ENCODE peak calls at places on chromosome 13, in five cellular contexts. J, N, H, R and W are unnamed samples.

GRCh38 chr13:41675306-41675705 is 218.0 kb downstream of the RGCC start:
- DNase-seq in J (no peak), N (no peak), H (no peak), R (peak), W (no peak)

GRCh38 chr13:40615619-40616018 is 50.8 kb downstream of the FOXO1 start:
- DNase-seq in J (no peak), N (no peak), H (no peak), R (no peak), W (no peak)

GRCh38 chr13:106143930-106144709 is 391.3 kb downstream of the EFNB2 start:
- DNase-seq in J (no peak), N (no peak), H (no peak), R (peak), W (no peak)

GRCh38 chr13:111110054-111110453 is 5.1 kb upstream of the ARHGEF7 start:
- DNase-seq in J (no peak), N (no peak), H (no peak), R (no peak), W (no peak)

GRCh38 chr13:112869202-112870061 is 99.6 kb upstream of the MCF2L start:
- DNase-seq in J (no peak), N (no peak), H (no peak), R (no peak), W (no peak)

GRCh38 chr13:85093808-85094207 is 705.4 kb downstream of the SLITRK6 start:
- DNase-seq in J (no peak), N (no peak), H (no peak), R (peak), W (no peak)

GRCh38 chr13:36885901-36886300 is 34.1 kb downstream of the SMAD9 start:
- DNase-seq in J (no peak), N (no peak), H (no peak), R (no peak), W (no peak)

GRCh38 chr13:103953859-103954258 is 887.6 kb upstream of the SLC10A2 start:
- DNase-seq in J (no peak), N (no peak), H (no peak), R (no peak), W (no peak)

GRCh38 chr13:112729408-112729807 is 39.6 kb downstream of the ATP11A start:
- DNase-seq in J (no peak), N (peak), H (peak), R (no peak), W (no peak)

GRCh38 chr13:44368062-44368591 is 5.5 kb upstream of the SERP2 start:
- DNase-seq in J (no peak), N (no peak), H (no peak), R (peak), W (no peak)

GRCh38 chr13:114311908-114312307 is 2.4 kb upstream of the CHAMP1 start:
- DNase-seq in J (no peak), N (no peak), H (no peak), R (no peak), W (no peak)

GRCh38 chr13:103164239-103164638 is 98.0 kb upstream of the SLC10A2 start:
- DNase-seq in J (no peak), N (no peak), H (no peak), R (no peak), W (no peak)

GRCh38 chr13:24004142-24004541 is 106.8 kb upstream of the C1QTNF9B start:
- DNase-seq in J (no peak), N (no peak), H (no peak), R (no peak), W (no peak)

GRCh38 chr13:59086147-59086546 is 1077.6 kb downstream of the DIAPH3 start:
- DNase-seq in J (no peak), N (no peak), H (no peak), R (peak), W (no peak)

GRCh38 chr13:99606322-99607089 is 105.2 kb downstream of the TM9SF2 start:
- DNase-seq in J (peak), N (peak), H (peak), R (peak), W (peak)

GRCh38 chr13:99604636-99605035 is 103.4 kb downstream of the TM9SF2 start:
- DNase-seq in J (no peak), N (no peak), H (no peak), R (no peak), W (no peak)

GRCh38 chr13:99601535-99601934 is 100.3 kb downstream of the TM9SF2 start:
- DNase-seq in J (no peak), N (no peak), H (no peak), R (no peak), W (no peak)

GRCh38 chr13:99608345-99608744 is 107.1 kb downstream of the TM9SF2 start:
- DNase-seq in J (no peak), N (no peak), H (no peak), R (no peak), W (no peak)

GRCh38 chr13:99605417-99606321 is 104.4 kb downstream of the TM9SF2 start:
- DNase-seq in J (peak), N (peak), H (peak), R (no peak), W (peak)
- TF ChIP-seq CTCF in J (peak), N (no peak), H (no peak), R (peak), W (peak)

GRCh38 chr13:94993608-94994007 is 281.3 kb upstream of the SOX21 start:
- DNase-seq in J (no peak), N (no peak), H (no peak), R (no peak), W (no peak)
- TF ChIP-seq CTCF in J (no peak), N (no peak), H (no peak), R (no peak), W (no peak)

DNA sequence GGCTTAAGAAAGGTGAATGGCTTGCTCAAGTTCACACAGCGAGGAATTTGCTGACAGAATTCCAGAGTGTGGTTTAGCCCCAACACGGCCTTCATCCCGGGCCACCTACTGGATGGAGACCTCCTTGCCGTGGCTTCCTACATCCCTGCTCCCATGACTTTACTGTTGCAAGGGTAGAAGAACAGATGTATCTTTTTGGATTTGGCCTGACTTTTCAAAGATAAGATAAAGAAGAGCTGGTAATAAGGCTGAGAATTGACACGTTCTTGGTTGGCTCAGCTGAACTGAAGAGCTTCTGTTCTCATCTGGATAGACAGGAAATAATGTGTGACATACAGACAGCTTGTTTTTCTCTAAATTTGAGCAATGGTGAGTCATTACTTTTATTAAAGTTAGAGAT is 113.1 kb downstream of the KLF5 start:
- DNase-seq in J (no peak), N (no peak), H (no peak), R (peak), W (no peak)
- TF ChIP-seq CTCF in J (no peak), N (no peak), H (no peak), R (peak), W (no peak)

GRCh38 chr13:74511523-74511922 is 377.3 kb upstream of the KLF12 start:
- DNase-seq in J (no peak), N (no peak), H (no peak), R (no peak), W (no peak)
- TF ChIP-seq CTCF in J (no peak), N (no peak), H (no peak), R (no peak), W (no peak)

GRCh38 chr13:46796129-46796514 is 839 bp downstream of the ESD start:
- DNase-seq in J (no peak), N (no peak), H (no peak), R (no peak), W (no peak)

GRCh38 chr13:46799139-46799538 is 2.2 kb upstream of the ESD start:
- DNase-seq in J (no peak), N (no peak), H (no peak), R (no peak), W (no peak)

GRCh38 chr13:46797468-46798237 is 692 bp upstream of the ESD start:
- DNase-seq in J (no peak), N (no peak), H (no peak), R (no peak), W (no peak)

GRCh38 chr13:46796515-46797467 is at the start of gene ESD:
- DNase-seq in J (peak), N (peak), H (peak), R (peak), W (peak)

GRCh38 chr13:46795321-46795720 is 1.6 kb downstream of the ESD start:
- DNase-seq in J (no peak), N (no peak), H (no peak), R (no peak), W (no peak)
- TF ChIP-seq CTCF in J (no peak), N (no peak), H (no peak), R (no peak), W (no peak)

GRCh38 chr13:99193152-99193551 is 7.5 kb upstream of the UBAC2 start:
- DNase-seq in J (no peak), N (no peak), H (no peak), R (no peak), W (no peak)

GRCh38 chr13:99199541-99200432 is 867 bp upstream of the UBAC2 start:
- DNase-seq in J (no peak), N (no peak), H (no peak), R (peak), W (no peak)

GRCh38 chr13:99198630-99199029 is 2.0 kb upstream of the UBAC2 start:
- DNase-seq in J (no peak), N (no peak), H (no peak), R (no peak), W (no peak)

GRCh38 chr13:99197257-99197651 is 3.4 kb upstream of the UBAC2 start:
- DNase-seq in J (no peak), N (no peak), H (no peak), R (no peak), W (no peak)

DNA sequence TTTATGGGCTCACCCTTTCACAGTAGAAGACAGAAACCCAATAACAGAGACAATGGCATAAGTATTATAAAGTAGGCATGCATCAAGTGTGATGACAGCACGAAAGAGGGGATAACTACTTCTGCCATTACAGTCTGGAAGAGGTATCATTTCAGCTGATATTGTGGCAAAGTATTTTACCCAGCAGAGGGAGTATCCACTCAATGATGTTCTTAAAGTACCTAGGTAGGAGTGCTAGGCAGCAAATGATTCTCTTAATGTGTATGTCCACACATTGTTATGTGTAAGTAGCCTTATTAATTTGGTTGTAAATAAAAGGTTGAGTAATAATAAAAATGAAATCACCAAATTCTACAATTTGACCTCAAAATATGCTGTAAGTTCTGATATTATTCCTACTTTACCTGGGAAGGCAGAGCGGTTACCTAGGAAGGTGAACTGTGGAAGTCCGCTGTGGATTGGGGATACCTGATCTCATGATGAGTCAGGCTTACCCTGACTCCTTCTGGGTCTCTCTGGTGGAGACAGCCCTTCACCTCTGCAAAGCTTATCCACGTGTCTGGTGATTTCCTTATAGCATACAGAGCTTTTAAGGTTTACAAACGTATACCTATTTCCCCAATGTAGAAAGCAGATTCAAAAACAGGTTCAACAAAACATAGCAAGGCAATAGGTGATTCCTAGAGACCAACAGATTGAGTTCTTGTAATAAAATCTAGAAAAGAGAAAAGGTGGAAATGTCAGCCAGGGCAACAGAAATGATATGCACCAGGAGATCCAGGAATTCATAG is 4.0 kb upstream of the UBAC2 start:
- DNase-seq in J (no peak), N (no peak), H (no peak), R (peak), W (peak)
- TF ChIP-seq CTCF in J (peak), N (no peak), H (no peak), R (peak), W (peak)

GRCh38 chr13:81171065-81171647 is 830.2 kb upstream of the SPRY2 start:
- DNase-seq in J (no peak), N (no peak), H (no peak), R (peak), W (peak)
- TF ChIP-seq CTCF in J (peak), N (no peak), H (peak), R (peak), W (peak)

GRCh38 chr13:27372896-27373295 is 51.5 kb upstream of the GTF3A start:
- DNase-seq in J (no peak), N (no peak), H (peak), R (no peak), W (no peak)
- TF ChIP-seq CTCF in J (no peak), N (no peak), H (no peak), R (no peak), W (no peak)

DNA sequence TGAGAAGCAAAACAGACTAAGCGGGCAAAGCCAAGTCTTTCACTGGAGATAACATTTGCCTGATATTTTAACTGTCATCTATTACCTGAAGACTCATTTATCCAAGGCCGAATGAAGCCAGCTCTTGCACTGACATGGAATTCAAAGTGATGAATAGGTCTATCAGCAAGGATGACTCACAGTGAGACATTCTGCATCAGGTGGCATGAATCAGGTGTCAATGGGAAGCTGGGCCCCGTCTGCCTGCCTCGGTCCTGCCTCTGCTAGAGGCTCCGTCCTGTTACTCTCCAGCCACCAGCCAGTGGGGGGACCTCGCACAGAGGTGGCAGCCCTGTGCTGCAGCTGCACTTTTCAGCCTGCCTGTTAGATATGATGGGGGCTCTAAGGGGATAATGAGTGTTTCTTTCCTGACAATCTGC is 23.5 kb downstream of the STARD13 start:
- DNase-seq in J (no peak), N (no peak), H (no peak), R (no peak), W (no peak)
- TF ChIP-seq CTCF in J (no peak), N (no peak), H (no peak), R (no peak), W (no peak)

DNA sequence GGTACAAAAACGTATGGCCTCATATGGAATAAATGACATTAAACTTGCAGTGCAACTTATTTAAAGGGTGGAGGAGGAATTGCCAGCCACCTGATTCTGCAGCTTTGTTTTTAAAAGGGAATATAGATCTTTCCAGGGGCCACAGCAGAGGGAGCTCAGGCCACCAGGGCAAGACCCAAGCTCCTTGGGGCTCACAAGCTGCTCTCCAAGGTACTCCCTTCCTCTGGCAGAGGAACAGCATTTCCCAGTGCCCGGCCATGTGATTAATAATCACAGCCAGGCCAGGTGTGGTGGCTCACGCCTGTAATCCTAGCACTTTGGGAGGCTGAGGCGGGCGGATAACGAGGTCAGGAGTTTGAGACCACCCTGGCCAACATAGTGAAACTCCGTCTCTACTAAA is 6.3 kb downstream of the ACOD1 start:
- DNase-seq in J (no peak), N (no peak), H (no peak), R (no peak), W (no peak)
- TF ChIP-seq CTCF in J (no peak), N (no peak), H (no peak), R (no peak), W (no peak)